ENCODE peak calls at places on chromosomes 11 and 22, in nine cellular contexts. R is left ventricle myocardium inferior; G is body of pancreas; U is prostate gland; M is fibroblast of lung; F is transverse colon; N is uterus; H is CD8-positive, alpha-beta memory T cell; W is GM23248. L is an unnamed sample. For H3K4me1, the result is how much of the 10 kb centered on the place peaks cover.

GRCh38 chr11:65448418-65449196 is 26.0 kb downstream of the NEAT1 start:
- DNase-seq in W (peak), G (peak), N (peak), R (no peak), F (peak), H (no peak), M (peak), U (no peak), L (no peak)

GRCh38 chr22:23911318-23911980 is 17.3 kb downstream of the MIF start:
- DNase-seq in R (no peak), W (no peak), N (no peak), M (no peak), H (no peak), U (no peak), G (no peak), F (no peak), L (no peak)

GRCh38 chr11:103624708-103625623 is 411.5 kb upstream of the DDI1 start:
- DNase-seq in H (no peak), N (no peak), M (peak), G (no peak), R (no peak), U (no peak), F (no peak), W (peak), L (no peak)

GRCh38 chr11:65968600-65969482 is 7.3 kb downstream of the SART1 start:
- DNase-seq in W (peak), F (no peak), G (no peak), U (no peak), M (no peak), H (no peak), N (no peak), R (no peak), L (no peak)

GRCh38 chr11:73114110-73114834 is 27.8 kb downstream of the FCHSD2 start:
- DNase-seq in U (no peak), M (no peak), H (no peak), N (no peak), F (no peak), R (no peak), G (no peak), W (no peak), L (no peak)

GRCh38 chr11:93288079-93288478 is 42.5 kb upstream of the DEUP1 start:
- DNase-seq in U (no peak), M (no peak), F (no peak), H (no peak), G (no peak), R (no peak), N (no peak), W (no peak), L (no peak)

GRCh38 chr11:33690290-33691050 is 10.2 kb downstream of the C11orf91 start:
- DNase-seq in M (peak), U (no peak), R (peak), W (peak), G (peak), F (no peak), H (no peak), N (peak), L (no peak)

GRCh38 chr11:15157181-15157580 is 42.5 kb downstream of the INSC start:
- DNase-seq in H (no peak), R (no peak), F (no peak), M (peak), U (no peak), N (no peak), G (no peak), W (peak), L (no peak)

GRCh38 chr22:45503816-45504702 is 1.4 kb downstream of the FBLN1 start:
- DNase-seq in U (no peak), N (no peak), H (no peak), F (no peak), R (no peak), G (no peak), W (peak), M (peak), L (no peak)

GRCh38 chr11:76209671-76209955 is 3.3 kb upstream of the WNT11 start:
- DNase-seq in W (peak), N (no peak), H (no peak), F (no peak), R (no peak), M (no peak), U (no peak), G (no peak), L (no peak)

GRCh38 chr22:24096401-24097115 is 84.7 kb upstream of the SUSD2 start:
- DNase-seq in H (no peak), F (no peak), U (no peak), M (no peak), N (no peak), W (no peak), G (no peak), R (no peak), L (no peak)

GRCh38 chr11:108897071-108897481 is 232.2 kb downstream of the DDX10 start:
- DNase-seq in W (no peak), H (no peak), R (no peak), F (no peak), G (no peak), U (no peak), M (no peak), N (no peak), L (no peak)

GRCh38 chr22:50530280-50530856 is 556 bp upstream of the TYMP start:
- DNase-seq in N (peak), M (peak), W (peak), U (peak), G (peak), H (no peak), R (peak), F (peak), L (peak)

GRCh38 chr11:121810291-121810690 is 305.7 kb downstream of the BLID start:
- DNase-seq in N (no peak), W (peak), R (no peak), G (no peak), H (no peak), F (no peak), M (peak), U (no peak), L (no peak)

GRCh38 chr11:69269926-69270697 is 23.8 kb upstream of the MYEOV start:
- DNase-seq in F (no peak), W (no peak), G (no peak), M (no peak), N (no peak), H (no peak), R (no peak), U (no peak), L (no peak)

GRCh38 chr11:48013269-48013901 is 33.0 kb downstream of the PTPRJ start:
- DNase-seq in H (peak), R (peak), W (peak), F (peak), M (no peak), G (peak), U (peak), N (no peak), L (peak)

GRCh38 chr11:57584341-57584740 is 13.1 kb upstream of the SERPING1 start:
- DNase-seq in F (no peak), W (no peak), H (no peak), M (no peak), N (no peak), R (no peak), U (no peak), G (no peak), L (no peak)

GRCh38 chr11:76152086-76152658 is 54.1 kb downstream of the WNT11 start:
- DNase-seq in M (peak), G (peak), W (peak), R (peak), N (peak), H (peak), F (peak), U (peak), L (peak)

GRCh38 chr11:19557185-19557584 is 155.5 kb upstream of the NAV2 start:
- DNase-seq in M (no peak), F (no peak), G (no peak), R (no peak), N (no peak), U (no peak), W (no peak), H (no peak), L (no peak)

GRCh38 chr11:33376331-33377099 is 119.3 kb downstream of the HIPK3 start:
- DNase-seq in H (no peak), M (no peak), F (no peak), G (no peak), W (peak), U (no peak), N (no peak), R (no peak), L (no peak)

GRCh38 chr11:62324738-62325556 is 12.3 kb upstream of the ASRGL1 start:
- DNase-seq in W (peak), F (peak), H (peak), G (peak), R (peak), M (peak), U (no peak), N (no peak), L (peak)

GRCh38 chr11:1705121-1706052 is 8.4 kb downstream of the KRTAP5-6 start:
- DNase-seq in H (no peak), G (no peak), N (no peak), U (peak), R (no peak), W (no peak), F (no peak), M (no peak), L (no peak)

GRCh38 chr11:1531418-1531817 is 40.7 kb downstream of the DUSP8 start:
- DNase-seq in G (no peak), F (no peak), H (no peak), R (no peak), N (no peak), U (no peak), W (peak), M (no peak), L (no peak)

GRCh38 chr11:45739866-45740265 is 65.1 kb upstream of the SLC35C1 start:
- DNase-seq in R (no peak), M (no peak), H (no peak), F (no peak), G (no peak), W (no peak), N (no peak), U (no peak), L (no peak)

GRCh38 chr11:40397141-40397540 is 1062.3 kb downstream of the LRRC4C start:
- DNase-seq in G (no peak), H (no peak), U (no peak), R (no peak), N (no peak), W (no peak), M (peak), F (no peak), L (no peak)

GRCh38 chr22:29801153-29801552 is 34.0 kb downstream of the UQCR10 start:
- DNase-seq in R (no peak), U (no peak), W (no peak), F (no peak), M (no peak), N (no peak), G (no peak), H (no peak), L (no peak)

GRCh38 chr11:70521475-70522260 is 123.3 kb downstream of the CTTN start:
- DNase-seq in R (no peak), M (no peak), H (no peak), N (no peak), F (no peak), W (no peak), U (no peak), G (peak), L (no peak)

GRCh38 chr11:3132271-3132781 is 32.8 kb downstream of the OSBPL5 start:
- DNase-seq in F (peak), W (no peak), G (no peak), U (no peak), M (no peak), R (peak), H (no peak), N (no peak), L (no peak)

GRCh38 chr11:3134218-3134621 is 30.9 kb downstream of the OSBPL5 start:
- DNase-seq in U (no peak), W (no peak), M (no peak), G (no peak), H (no peak), F (peak), N (peak), R (peak), L (no peak)

GRCh38 chr11:3134651-3135490 is 30.2 kb downstream of the OSBPL5 start:
- DNase-seq in W (no peak), U (no peak), R (peak), G (no peak), F (peak), N (peak), M (no peak), H (no peak), L (no peak)

GRCh38 chr11:3132831-3133455 is 32.2 kb downstream of the OSBPL5 start:
- DNase-seq in R (peak), W (no peak), N (peak), F (peak), G (no peak), M (no peak), H (no peak), U (no peak), L (no peak)

GRCh38 chr11:3133456-3134217 is 31.5 kb downstream of the OSBPL5 start:
- DNase-seq in U (no peak), W (no peak), N (peak), F (peak), M (no peak), R (peak), G (no peak), H (no peak), L (no peak)
- H3K4me1 ChIP-seq in U (under half), W (under half), N (under half), F (under half), M (under half), R (under half), G (under half), H (under half), L (under half)

DNA sequence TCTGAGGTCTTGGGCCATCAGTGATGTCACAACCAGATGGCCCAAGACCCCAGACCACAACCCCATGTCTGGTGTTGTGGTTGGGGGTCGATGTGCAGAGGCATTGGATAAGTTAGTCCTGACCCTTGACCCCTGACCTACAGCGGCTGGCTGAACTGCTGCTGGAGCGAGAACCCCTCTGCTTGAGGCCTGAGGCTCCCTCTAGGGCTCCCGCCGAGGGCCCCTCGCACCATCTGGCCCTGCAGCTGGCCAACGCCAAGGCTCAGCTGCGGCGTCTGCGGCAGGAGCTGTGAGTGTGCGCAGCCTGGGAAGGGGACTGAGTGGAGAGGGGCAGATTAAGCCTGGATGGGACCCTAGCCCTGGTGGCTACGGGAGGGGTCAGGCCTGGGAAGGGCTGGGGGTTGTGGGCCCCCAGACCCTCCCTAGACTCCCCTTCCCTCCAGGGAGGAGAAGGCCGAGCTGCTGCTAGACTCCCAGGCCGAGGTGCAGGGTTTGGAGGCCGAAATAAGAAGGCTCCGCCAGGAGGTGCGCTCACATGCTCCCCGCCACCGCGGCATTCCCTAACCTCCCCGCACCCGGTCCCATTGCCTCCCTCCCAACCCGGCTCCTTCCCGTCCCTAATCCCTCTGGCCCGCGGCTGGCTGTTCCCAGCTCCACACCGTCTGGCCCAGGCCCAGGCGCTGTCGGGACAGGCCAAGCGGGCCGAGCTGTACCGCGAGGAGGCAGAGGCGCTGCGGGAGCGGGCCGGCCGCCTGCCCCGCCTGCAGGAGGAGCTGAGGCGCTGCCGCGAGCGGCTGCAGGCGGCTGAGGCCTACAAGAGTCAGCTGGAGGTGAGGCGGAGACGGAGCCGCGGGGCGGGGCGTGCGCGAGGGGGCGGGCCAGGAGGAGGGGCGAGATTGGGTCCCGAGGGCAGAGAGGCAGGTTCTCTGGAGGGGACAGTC is 2.1 kb downstream of the CCDC88B start:
- DNase-seq in N (peak), U (peak), F (peak), M (peak), H (peak), R (peak), G (peak), W (peak), L (peak)
- H3K4me3 ChIP-seq in N (peak), U (peak), F (peak), M (peak), H (peak), R (peak), G (no peak), W (peak), L (peak)

GRCh38 chr22:42341779-42342178 is 71.3 kb upstream of the TCF20 start:
- DNase-seq in F (no peak), N (no peak), M (no peak), R (no peak), G (no peak), W (no peak), H (no peak), U (no peak), L (no peak)

GRCh38 chr22:42340695-42341383 is 70.4 kb upstream of the TCF20 start:
- DNase-seq in R (no peak), M (no peak), U (no peak), N (peak), G (no peak), H (no peak), F (no peak), W (no peak), L (no peak)

GRCh38 chr22:42343136-42343484 is 72.7 kb upstream of the TCF20 start:
- DNase-seq in F (no peak), R (no peak), N (no peak), W (no peak), U (no peak), M (no peak), G (no peak), H (no peak), L (no peak)

GRCh38 chr22:42343551-42344081 is 73.2 kb upstream of the TCF20 start:
- DNase-seq in N (no peak), M (no peak), W (peak), R (no peak), G (no peak), H (no peak), U (no peak), F (no peak), L (no peak)

GRCh38 chr22:42342426-42343135 is 72.1 kb upstream of the TCF20 start:
- DNase-seq in R (no peak), M (no peak), U (no peak), H (no peak), N (no peak), F (no peak), G (no peak), W (no peak), L (no peak)
- H3K27ac ChIP-seq in R (no peak), M (no peak), U (no peak), H (no peak), N (no peak), F (peak), G (no peak), W (no peak), L (no peak)

GRCh38 chr11:67370351-67371076 is 2.9 kb downstream of the CLCF1 start:
- DNase-seq in W (peak), R (no peak), N (peak), G (no peak), M (peak), H (no peak), U (no peak), F (no peak), L (no peak)

GRCh38 chr11:67369801-67370284 is 3.6 kb downstream of the CLCF1 start:
- DNase-seq in G (no peak), F (no peak), N (peak), R (no peak), W (peak), M (no peak), H (no peak), U (no peak), L (no peak)

GRCh38 chr11:67367836-67368227 is 5.6 kb downstream of the CLCF1 start:
- DNase-seq in F (no peak), H (no peak), W (peak), G (no peak), U (no peak), M (no peak), R (no peak), N (peak), L (no peak)

GRCh38 chr11:67368621-67369020 is 4.8 kb downstream of the CLCF1 start:
- DNase-seq in G (no peak), R (no peak), U (no peak), F (no peak), W (peak), H (no peak), M (no peak), N (no peak), L (no peak)

DNA sequence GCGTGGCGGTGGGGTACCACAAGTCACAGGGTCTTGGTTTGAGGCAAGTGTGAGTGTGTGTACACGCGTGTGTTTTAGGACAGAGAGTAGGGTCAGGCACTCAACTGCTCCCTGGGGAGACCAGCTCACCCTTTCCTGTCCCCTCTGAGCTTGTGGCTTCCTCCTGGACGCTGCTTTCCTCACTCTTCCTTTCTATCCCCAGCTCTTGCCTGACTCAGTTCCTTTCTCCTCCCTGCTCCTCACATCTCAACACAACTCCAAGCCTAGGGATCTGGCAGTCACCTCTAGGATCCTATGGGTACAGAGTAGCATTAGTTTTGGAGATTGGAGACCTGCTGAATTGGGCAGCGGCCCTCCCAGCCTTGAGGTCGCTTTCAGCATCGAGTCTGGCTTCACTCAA is 4.1 kb downstream of the CLCF1 start:
- DNase-seq in U (no peak), R (no peak), F (no peak), N (no peak), H (no peak), G (no peak), M (no peak), W (peak), L (no peak)
- H3K4me1 ChIP-seq in U (under half), R (half or more), F (half or more), N (under half), H (half or more), G (under half), M (under half), W (half or more), L (under half)

DNA sequence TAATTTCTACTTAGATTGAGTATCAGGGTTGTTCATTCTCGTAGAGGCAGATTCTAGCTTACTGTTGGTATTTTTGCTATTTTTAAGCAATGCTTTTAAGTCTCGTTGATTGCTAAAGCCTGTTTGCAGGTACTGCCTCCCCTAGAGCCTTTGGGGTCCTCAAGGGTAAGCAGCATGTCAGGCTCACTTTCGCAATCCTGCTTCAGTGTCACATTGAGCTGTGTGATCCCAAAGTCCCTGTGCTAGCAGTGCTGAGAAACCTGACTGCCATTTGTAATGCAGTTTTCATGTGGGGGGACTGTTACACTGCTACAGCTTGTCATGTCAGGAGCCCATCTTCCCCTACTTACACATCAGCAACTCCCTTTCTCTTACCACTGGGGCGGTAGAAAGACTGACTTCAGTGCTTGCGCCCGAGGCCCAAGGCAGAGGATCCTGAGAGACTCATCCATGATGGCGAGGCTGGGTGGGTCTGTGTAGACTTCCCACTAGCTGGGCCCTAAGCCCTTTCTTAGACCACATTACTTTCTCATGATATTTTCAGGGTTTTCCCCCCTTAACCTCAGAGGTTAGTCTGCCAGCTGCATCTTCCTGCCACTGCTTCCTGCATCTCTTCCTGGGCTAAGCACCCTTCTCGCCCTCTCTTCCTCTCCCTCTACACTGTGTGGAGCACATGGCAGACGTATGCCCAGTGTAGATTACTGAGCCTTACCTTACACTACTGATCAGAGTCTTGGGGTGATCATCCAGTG is 40.8 kb upstream of the ST14 start:
- DNase-seq in W (no peak), F (no peak), U (no peak), H (peak), M (no peak), R (no peak), G (no peak), N (no peak), L (no peak)
- H3K4me3 ChIP-seq in W (no peak), F (no peak), U (no peak), H (peak), M (no peak), R (no peak), G (no peak), N (no peak), L (no peak)

L was measured in small intestine.